ENCODE peak calls at places on chromosomes 11 and 22, in eight cellular contexts. W, O, Z, P, Q, G, X and I are unnamed samples.
A peak's percentile ranks its signal among the peaks of the same experiment; 100 is the strongest.

GRCh38 chr22:24867327-24868022 is 61.5 kb downstream of the SGSM1 start:
- DNase-seq in P (no peak), W (no peak), Q (no peak), G (no peak), X (no peak), Z (no peak), O (no peak), I (no peak)

GRCh38 chr22:41966607-41967240 is 2.5 kb upstream of the SEPTIN3 start:
- DNase-seq in W (no peak), O (no peak), Q (no peak), X (peak; percentile 84), P (peak; percentile 48), G (peak; percentile 61), Z (no peak), I (no peak)

GRCh38 chr11:32374261-32374711 is 61.1 kb downstream of the WT1 start:
- DNase-seq in P (peak; percentile 19), Z (no peak), Q (no peak), G (no peak), X (no peak), W (peak; percentile 33), O (peak; percentile 31), I (no peak)

GRCh38 chr11:9516113-9516512 is 55.3 kb downstream of the ZNF143 start:
- DNase-seq in P (no peak), Z (no peak), X (no peak), G (no peak), O (no peak), Q (no peak), W (no peak), I (no peak)

GRCh38 chr11:122101625-122102291 is 14.3 kb downstream of the BLID start:
- DNase-seq in G (peak; percentile 75), Q (peak; percentile 71), W (peak; percentile 61), P (no peak), Z (peak; percentile 90), O (peak; percentile 80), X (peak; percentile 91), I (peak; percentile 44)

GRCh38 chr22:19291580-19292261 is at the start of gene CLTCL1:
- DNase-seq in G (peak; percentile 85), P (peak; percentile 38), Q (peak; percentile 90), W (peak; percentile 87), O (peak; percentile 84), Z (peak; percentile 82), X (peak; percentile 64), I (peak; percentile 97)

GRCh38 chr22:38172489-38173155 is 9.0 kb downstream of the PLA2G6 start:
- DNase-seq in P (no peak), O (peak; percentile 86), X (peak; percentile 57), W (peak; percentile 86), Q (peak; percentile 87), Z (peak; percentile 74), G (peak; percentile 70), I (no peak)

GRCh38 chr22:33728847-33729246 is 191.4 kb downstream of the LARGE1 start:
- DNase-seq in G (no peak), O (no peak), Z (no peak), Q (no peak), X (no peak), W (no peak), P (no peak), I (no peak)

GRCh38 chr11:90250970-90251369 is 28.1 kb upstream of the CHORDC1 start:
- DNase-seq in G (no peak), Q (no peak), O (no peak), P (no peak), W (no peak), X (no peak), Z (no peak), I (no peak)

GRCh38 chr11:92628401-92629292 is 340.8 kb upstream of the MTNR1B start:
- DNase-seq in O (no peak), W (no peak), G (no peak), X (peak; percentile 74), Z (no peak), Q (no peak), P (no peak), I (no peak)

GRCh38 chr22:36258750-36259619 is 6.1 kb downstream of the APOL1 start:
- DNase-seq in O (no peak), X (peak; percentile 53), Q (peak; percentile 72), P (no peak), W (peak; percentile 59), G (peak; percentile 66), Z (no peak), I (no peak)

GRCh38 chr11:47152126-47152952 is 24.3 kb downstream of the ARFGAP2 start:
- DNase-seq in P (no peak), O (no peak), X (no peak), Z (no peak), W (no peak), Q (no peak), G (no peak), I (no peak)
- H3K27ac ChIP-seq in P (no peak overlapping the region), O (no peak overlapping the region), X (no peak overlapping the region), Z (no peak overlapping the region), W (no peak overlapping the region), Q (no peak overlapping the region), G (no peak overlapping the region), I (no peak overlapping the region)

GRCh38 chr11:12798609-12799011 is 124.4 kb downstream of the TEAD1 start:
- DNase-seq in W (no peak), O (no peak), Q (no peak), P (no peak), Z (no peak), G (no peak), X (peak; percentile 44), I (no peak)
- H3K27ac ChIP-seq in W (no peak overlapping the region), O (no peak overlapping the region), Q (no peak overlapping the region), P (peak overlapping the region; percentile 88), Z (no peak overlapping the region), G (no peak overlapping the region), X (no peak overlapping the region), I (no peak overlapping the region)

GRCh38 chr11:35076201-35077100 is 62.5 kb upstream of the CD44 start:
- DNase-seq in O (no peak), X (no peak), P (no peak), Q (no peak), W (no peak), Z (no peak), G (no peak), I (no peak)

GRCh38 chr11:35079581-35079980 is 59.4 kb upstream of the CD44 start:
- DNase-seq in G (no peak), P (no peak), Z (no peak), Q (no peak), O (no peak), W (no peak), X (no peak), I (no peak)

GRCh38 chr11:35073691-35074382 is 65.1 kb upstream of the CD44 start:
- DNase-seq in P (no peak), O (no peak), W (no peak), G (no peak), Q (no peak), X (peak; percentile 34), Z (no peak), I (no peak)

GRCh38 chr11:35082322-35083180 is 56.4 kb upstream of the CD44 start:
- DNase-seq in X (peak; percentile 92), Q (peak; percentile 66), Z (peak; percentile 79), P (peak; percentile 81), O (peak; percentile 53), G (peak; percentile 87), W (peak; percentile 58), I (peak; percentile 87)

GRCh38 chr11:35077709-35078695 is 61.0 kb upstream of the CD44 start:
- DNase-seq in X (peak; percentile 82), G (no peak), O (no peak), Q (no peak), P (peak; percentile 42), W (no peak), Z (no peak), I (no peak)
- H3K27ac ChIP-seq in X (peak overlapping the region; percentile 53), G (no peak overlapping the region), O (no peak overlapping the region), Q (no peak overlapping the region), P (no peak overlapping the region), W (no peak overlapping the region), Z (no peak overlapping the region), I (peak overlapping the region; percentile 73)

GRCh38 chr22:50250249-50250554 is 863 bp downstream of the HDAC10 start:
- DNase-seq in G (no peak), P (no peak), Z (no peak), Q (no peak), O (no peak), W (peak; percentile 27), X (no peak), I (no peak)
- H3K27ac ChIP-seq in G (no peak overlapping the region), P (peak overlapping the region; percentile 99), Z (no peak overlapping the region), Q (no peak overlapping the region), O (no peak overlapping the region), W (no peak overlapping the region), X (peak overlapping the region; percentile 75), I (peak overlapping the region; percentile 81)

GRCh38 chr11:58524232-58525036 is 16.5 kb upstream of the OR5B21 start:
- DNase-seq in X (peak; percentile 76), O (peak; percentile 60), G (peak; percentile 68), W (peak; percentile 46), P (peak; percentile 71), Q (peak; percentile 51), Z (peak; percentile 74), I (no peak)
- H3K27ac ChIP-seq in X (no peak overlapping the region), O (no peak overlapping the region), G (no peak overlapping the region), W (no peak overlapping the region), P (no peak overlapping the region), Q (no peak overlapping the region), Z (no peak overlapping the region), I (peak overlapping the region; percentile 69)

DNA sequence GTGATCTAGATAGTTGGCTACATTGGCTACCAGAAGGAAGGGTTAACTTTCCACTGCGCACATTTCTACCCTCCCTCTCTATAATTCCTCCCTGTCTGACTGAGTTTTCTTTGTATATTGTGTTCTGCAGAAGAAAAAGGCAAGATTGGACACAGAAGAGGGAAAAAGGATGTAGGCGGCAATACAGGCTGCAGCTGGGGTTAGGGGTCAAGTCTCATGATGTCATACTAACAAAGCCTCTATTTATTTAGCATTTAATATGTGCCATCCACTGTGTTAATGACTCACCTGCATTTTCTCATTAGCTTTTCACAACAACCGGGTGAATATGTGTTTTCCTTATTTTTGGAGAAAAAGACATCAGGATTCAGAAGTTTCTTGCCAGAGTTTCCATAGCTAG is 2.0 kb downstream of the FAM83F start:
- DNase-seq in G (no peak), W (no peak), P (no peak), Z (no peak), O (no peak), X (no peak), Q (no peak), I (no peak)
- H3K27ac ChIP-seq in G (no peak overlapping the region), W (no peak overlapping the region), P (no peak overlapping the region), Z (no peak overlapping the region), O (no peak overlapping the region), X (no peak overlapping the region), Q (no peak overlapping the region), I (no peak overlapping the region)

GRCh38 chr11:47161134-47161854 is 15.4 kb downstream of the ARFGAP2 start:
- DNase-seq in P (no peak), O (peak; percentile 50), W (peak; percentile 58), Q (peak; percentile 56), Z (no peak), X (peak; percentile 56), G (no peak), I (no peak)
- H3K27ac ChIP-seq in P (no peak overlapping the region), O (no peak overlapping the region), W (no peak overlapping the region), Q (no peak overlapping the region), Z (no peak overlapping the region), X (no peak overlapping the region), G (no peak overlapping the region), I (no peak overlapping the region)